ENCODE peak calls at places on chromosomes 12 and 14, in seven cellular contexts. S, P, A, L, R, B and K are unnamed samples.

GRCh38 chr14:105517096-105517495 is 9.3 kb upstream of the TMEM121 start:
- DNase-seq in R (no peak), L (no peak), P (no peak), B (peak; percentile 14), A (no peak), S (no peak), K (no peak)

GRCh38 chr14:96797943-96798349 is 764 bp downstream of the VRK1 start:
- DNase-seq in S (no peak), P (no peak), R (no peak), A (no peak), L (peak; percentile 18), B (no peak), K (no peak)

GRCh38 chr12:5160827-5161226 is 117.1 kb downstream of the KCNA5 start:
- DNase-seq in S (no peak), A (no peak), P (no peak), B (no peak), R (no peak), L (no peak), K (no peak)

GRCh38 chr12:116060765-116061164 is 216.7 kb downstream of the MED13L start:
- DNase-seq in R (no peak), A (no peak), L (no peak), S (no peak), B (no peak), P (no peak), K (no peak)

GRCh38 chr12:4277856-4278581 is 4.5 kb downstream of the CCND2 start:
- DNase-seq in P (no peak), L (no peak), R (no peak), B (no peak), A (no peak), S (no peak), K (no peak)

GRCh38 chr12:65685514-65685913 is 138.8 kb upstream of the HMGA2 start:
- DNase-seq in S (no peak), A (no peak), P (no peak), B (no peak), L (no peak), R (no peak), K (no peak)

GRCh38 chr14:65478596-65478995 is 66.1 kb downstream of the FUT8 start:
- DNase-seq in P (no peak), R (no peak), B (no peak), S (no peak), L (no peak), A (no peak), K (no peak)

GRCh38 chr12:15278816-15279658 is 43.3 kb upstream of the PTPRO start:
- DNase-seq in S (no peak), R (peak; percentile 94), B (peak; percentile 63), P (peak; percentile 84), L (peak; percentile 20), A (peak; percentile 88), K (peak; percentile 50)

GRCh38 chr12:108175310-108175709 is 46.2 kb downstream of the WSCD2 start:
- DNase-seq in L (no peak), P (no peak), S (no peak), R (no peak), B (no peak), A (no peak), K (no peak)

GRCh38 chr14:32896979-32897723 is 41.5 kb upstream of the NPAS3 start:
- DNase-seq in P (no peak), R (no peak), A (no peak), B (no peak), S (no peak), L (no peak), K (no peak)

GRCh38 chr14:101234588-101234937 is 326.7 kb upstream of the DIO3 start:
- DNase-seq in P (no peak), R (peak; percentile 33), L (no peak), A (no peak), S (no peak), B (peak; percentile 54), K (no peak)

GRCh38 chr14:105999361-106000028 is 473.1 kb downstream of the TMEM121 start:
- DNase-seq in R (peak; percentile 73), B (peak; percentile 74), A (no peak), P (peak; percentile 60), S (no peak), L (no peak), K (peak; percentile 66)

GRCh38 chr14:57122129-57122528 is 146.6 kb downstream of the EXOC5 start:
- DNase-seq in B (no peak), R (no peak), P (no peak), S (no peak), A (no peak), L (no peak), K (no peak)

GRCh38 chr14:99393059-99393655 is 87.5 kb downstream of the SETD3 start:
- DNase-seq in R (no peak), S (no peak), P (no peak), B (peak; percentile 72), A (no peak), L (no peak), K (no peak)

GRCh38 chr12:47808049-47808448 is 11.7 kb downstream of the HDAC7 start:
- DNase-seq in A (no peak), S (no peak), B (no peak), R (peak; percentile 82), P (peak; percentile 73), L (peak; percentile 60), K (peak; percentile 90)
- H3K4me1 ChIP-seq in A (no peaks in the 10 kb centered on the region), S (peaks cover 95% of the 10 kb centered on the region), B (peaks cover 41% of the 10 kb centered on the region), R (peaks cover 60% of the 10 kb centered on the region), P (peaks cover 98% of the 10 kb centered on the region), L (peaks cover 45% of the 10 kb centered on the region), K (peaks cover 57% of the 10 kb centered on the region)

GRCh38 chr14:23447634-23448353 is 12.3 kb upstream of the MYH7 start:
- DNase-seq in A (no peak), B (no peak), R (no peak), L (no peak), S (no peak), P (no peak), K (peak; percentile 87)

GRCh38 chr14:23444314-23444713 is 8.9 kb upstream of the MYH7 start:
- DNase-seq in L (no peak), S (no peak), B (no peak), R (no peak), A (no peak), P (no peak), K (no peak)

GRCh38 chr14:23443881-23444280 is 8.4 kb upstream of the MYH7 start:
- DNase-seq in A (no peak), R (no peak), L (no peak), S (no peak), P (no peak), B (no peak), K (no peak)

GRCh38 chr14:23445773-23446172 is 10.3 kb upstream of the MYH7 start:
- DNase-seq in P (no peak), A (no peak), S (no peak), L (no peak), R (no peak), B (no peak), K (no peak)

GRCh38 chr14:23446291-23446851 is 10.9 kb upstream of the MYH7 start:
- DNase-seq in R (no peak), B (peak; percentile 19), P (no peak), S (no peak), A (peak; percentile 55), L (no peak), K (no peak)
- H3K4me1 ChIP-seq in R (no peaks in the 10 kb centered on the region), B (peaks cover 9% of the 10 kb centered on the region), P (peaks cover 3% of the 10 kb centered on the region), S (peaks cover 6% of the 10 kb centered on the region), A (no peaks in the 10 kb centered on the region), L (no peaks in the 10 kb centered on the region), K (peaks cover 23% of the 10 kb centered on the region)

GRCh38 chr14:89339158-89339557 is 77.9 kb downstream of the FOXN3 start:
- DNase-seq in A (no peak), S (no peak), B (no peak), P (no peak), L (no peak), R (no peak), K (no peak)

GRCh38 chr14:89340200-89340667 is 76.8 kb downstream of the FOXN3 start:
- DNase-seq in S (no peak), P (no peak), L (no peak), B (no peak), R (no peak), A (no peak), K (no peak)

GRCh38 chr14:89342049-89342448 is 75.0 kb downstream of the FOXN3 start:
- DNase-seq in L (no peak), B (no peak), R (no peak), S (no peak), P (no peak), A (no peak), K (no peak)

GRCh38 chr14:89339579-89339978 is 77.5 kb downstream of the FOXN3 start:
- DNase-seq in P (no peak), B (no peak), R (no peak), A (no peak), S (no peak), L (no peak), K (no peak)

DNA sequence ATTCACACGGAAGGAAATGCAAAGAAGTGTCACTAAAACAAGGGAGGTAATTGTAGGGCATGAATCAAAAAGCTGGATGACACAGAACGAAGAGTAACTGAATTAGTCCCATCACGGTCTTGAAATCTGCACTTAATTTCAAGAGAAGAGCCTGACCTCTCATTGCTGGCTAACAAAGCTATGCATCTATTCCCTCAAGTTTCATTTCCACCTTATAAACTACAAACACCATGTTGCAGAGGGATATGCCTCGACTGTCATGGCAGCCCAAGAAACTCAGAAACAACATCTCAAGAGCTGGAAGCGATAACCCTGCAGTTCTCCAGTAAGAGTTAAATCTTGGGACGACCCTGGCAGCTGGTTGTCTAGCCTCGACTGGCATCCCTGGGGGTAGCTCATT is 76.3 kb downstream of the FOXN3 start:
- DNase-seq in S (no peak), P (no peak), A (no peak), B (no peak), R (no peak), L (no peak), K (no peak)
- H3K4me1 ChIP-seq in S (peaks cover 48% of the 10 kb centered on the region), P (peaks cover 20% of the 10 kb centered on the region), A (no peaks in the 10 kb centered on the region), B (peaks cover 13% of the 10 kb centered on the region), R (peaks cover 3% of the 10 kb centered on the region), L (peaks cover 37% of the 10 kb centered on the region), K (peaks cover 36% of the 10 kb centered on the region)

DNA sequence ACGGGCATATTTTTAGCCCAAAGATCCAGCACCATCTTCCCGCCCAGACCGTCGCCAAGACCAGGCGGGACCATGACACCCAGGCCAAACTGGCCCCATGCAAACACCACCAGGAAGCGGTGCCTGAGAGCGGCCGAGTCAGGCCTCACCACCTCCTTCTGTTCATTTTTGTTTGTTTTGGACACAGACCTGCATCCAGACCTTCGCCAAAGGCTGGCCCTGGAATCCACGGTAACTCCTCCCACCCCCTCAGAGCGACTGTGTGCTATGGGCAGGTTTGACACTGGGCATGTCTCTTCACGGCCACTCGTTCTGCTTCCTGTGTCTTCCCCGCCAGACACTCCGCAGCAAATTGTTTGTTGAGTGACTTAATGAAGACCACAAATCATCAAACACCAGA is 47.2 kb downstream of the NCOR2 start:
- DNase-seq in S (no peak), R (peak; percentile 91), B (peak; percentile 79), A (peak; percentile 90), P (peak; percentile 57), L (no peak), K (no peak)
- H3K4me1 ChIP-seq in S (peaks cover 58% of the 10 kb centered on the region), R (peaks cover 38% of the 10 kb centered on the region), B (peaks cover 32% of the 10 kb centered on the region), A (peaks cover 15% of the 10 kb centered on the region), P (peaks cover 44% of the 10 kb centered on the region), L (peaks cover 32% of the 10 kb centered on the region), K (peaks cover 25% of the 10 kb centered on the region)